ENCODE peak calls at places on chromosomes 16 and 17, in ten cellular contexts. E is foreskin keratinocyte; Y is effector memory CD8-positive, alpha-beta T cell; W is T-helper 1 cell; G is AG08395; J is iris pigment epithelial cell; H is cerebellar cortex; M is GM20000; U is stimulated activated CD4-positive, alpha-beta T cell treated with anti-CD3 and anti-CD28 coated beads, Interleukin-4, amount 100 ng/mL, for 4 hours; B is astrocyte of the spinal cord. R is an unnamed sample.

GRCh38 chr17:44930667-44931066 is 15.4 kb upstream of the GFAP start:
- DNase-seq in U (no peak), E (no peak), J (no peak), H (no peak), Y (no peak), M (no peak), G (no peak), B (no peak), W (no peak), R (no peak)

GRCh38 chr16:66537236-66537635 is 12.7 kb downstream of the TK2 start:
- DNase-seq in U (no peak), J (no peak), G (no peak), M (no peak), H (no peak), E (no peak), B (no peak), W (no peak), Y (no peak), R (no peak)

GRCh38 chr17:30379303-30380105 is 777 bp downstream of the CPD start:
- DNase-seq in B (no peak), Y (no peak), W (peak), E (no peak), G (no peak), U (peak), J (no peak), H (peak), M (peak), R (peak)

GRCh38 chr17:156094-156621 is 18.8 kb downstream of the SCGB1C2 start:
- DNase-seq in B (no peak), W (no peak), J (no peak), U (no peak), M (no peak), G (no peak), Y (no peak), E (no peak), H (no peak), R (no peak)

GRCh38 chr17:836154-836553 is 54.0 kb downstream of the MRM3 start:
- DNase-seq in W (no peak), M (no peak), H (no peak), U (no peak), Y (no peak), B (peak), E (no peak), G (peak), J (peak), R (no peak)

GRCh38 chr16:88907768-88908167 is 41.3 kb upstream of the PABPN1L start:
- DNase-seq in U (no peak), Y (no peak), B (no peak), E (peak), H (no peak), W (no peak), G (no peak), J (peak), M (no peak), R (no peak)

GRCh38 chr17:78058581-78058980 is 70.0 kb downstream of the TMC6 start:
- DNase-seq in G (no peak), Y (no peak), M (no peak), E (no peak), W (no peak), U (no peak), J (no peak), H (no peak), B (no peak), R (no peak)

GRCh38 chr17:15289285-15290185 is 24.4 kb upstream of the PMP22 start:
- DNase-seq in B (peak), J (peak), M (no peak), G (no peak), U (no peak), Y (no peak), W (no peak), H (no peak), E (no peak), R (no peak)

GRCh38 chr17:57781386-57782050 is 36.4 kb upstream of the CCDC182 start:
- DNase-seq in U (no peak), H (no peak), B (no peak), W (no peak), E (no peak), G (no peak), J (no peak), Y (no peak), M (no peak), R (no peak)

GRCh38 chr17:740240-741055 is 8.1 kb downstream of the TLCD3A start:
- DNase-seq in E (no peak), B (no peak), H (no peak), J (no peak), W (no peak), G (no peak), U (peak), Y (no peak), M (peak), R (no peak)

GRCh38 chr17:65446838-65447526 is 114.5 kb downstream of the AXIN2 start:
- DNase-seq in E (no peak), H (no peak), Y (no peak), B (no peak), G (no peak), W (no peak), J (no peak), U (no peak), M (no peak), R (no peak)

GRCh38 chr16:57998484-57998883 is 2.0 kb downstream of the ZNF319 start:
- DNase-seq in B (no peak), U (peak), J (peak), H (no peak), G (no peak), M (no peak), E (no peak), W (peak), Y (peak), R (peak)

GRCh38 chr16:49461517-49461951 is 87.9 kb downstream of the C16orf78 start:
- DNase-seq in G (no peak), E (no peak), H (no peak), W (no peak), J (no peak), M (no peak), U (no peak), B (no peak), Y (no peak), R (no peak)

GRCh38 chr16:73166972-73167550 is 119.1 kb upstream of the ZFHX3 start:
- DNase-seq in B (no peak), Y (no peak), J (peak), H (no peak), M (no peak), W (no peak), G (no peak), U (no peak), E (no peak), R (no peak)

GRCh38 chr16:30110661-30111060 is 2.7 kb downstream of the GDPD3 start:
- DNase-seq in Y (no peak), G (no peak), H (no peak), M (no peak), W (no peak), J (peak), U (no peak), E (no peak), B (no peak), R (no peak)

GRCh38 chr17:34990921-34991365 is 10.6 kb downstream of the LIG3 start:
- DNase-seq in U (no peak), Y (no peak), J (no peak), W (no peak), M (no peak), E (no peak), B (no peak), G (no peak), H (no peak), R (peak)

GRCh38 chr17:3812771-3813170 is 11.8 kb upstream of the ITGAE start:
- DNase-seq in B (no peak), U (no peak), W (no peak), J (no peak), E (no peak), Y (no peak), H (no peak), M (no peak), G (no peak), R (no peak)

GRCh38 chr16:28496844-28497243 is 2.4 kb downstream of the APOBR start:
- DNase-seq in W (no peak), E (no peak), J (no peak), Y (no peak), M (no peak), B (no peak), U (no peak), G (no peak), H (no peak), R (no peak)

GRCh38 chr17:62188713-62189112 is 123.6 kb upstream of the MED13 start:
- DNase-seq in H (no peak), W (no peak), J (peak), B (no peak), E (peak), G (no peak), U (no peak), M (no peak), Y (no peak), R (no peak)

GRCh38 chr17:40846515-40847155 is 20.4 kb downstream of the KRT12 start:
- DNase-seq in H (no peak), Y (no peak), B (peak), W (no peak), J (peak), G (no peak), E (no peak), M (no peak), U (no peak), R (no peak)

GRCh38 chr16:23172549-23172948 is 10.0 kb upstream of the SCNN1G start:
- DNase-seq in M (no peak), J (no peak), B (no peak), H (no peak), W (no peak), Y (no peak), U (no peak), G (no peak), E (no peak), R (no peak)

GRCh38 chr16:17403859-17404545 is 66.8 kb downstream of the XYLT1 start:
- DNase-seq in Y (no peak), B (no peak), U (no peak), J (no peak), H (no peak), E (no peak), M (no peak), G (no peak), W (no peak), R (peak)

GRCh38 chr16:54128629-54129230 is 157.9 kb downstream of the IRX3 start:
- DNase-seq in J (no peak), U (no peak), Y (no peak), G (no peak), M (no peak), H (no peak), B (no peak), E (no peak), W (no peak), R (no peak)